ENCODE peak calls at places on chromosomes 13 and 19, in four cellular contexts. One of them, this sample, is unnamed.

GRCh38 chr19:41575998-41576397 is at the start of gene CEACAM21:
- DNase-seq in mesendoderm: no peak
- DNase-seq in H9: no peak
- DNase-seq in H1: no peak
- DNase-seq in this sample: no peak

GRCh38 chr19:29666634-29667389 is 1.6 kb downstream of the PLEKHF1 start:
- DNase-seq in mesendoderm: peak
- DNase-seq in H9: peak
- DNase-seq in H1: no peak
- DNase-seq in this sample: peak

GRCh38 chr19:47445527-47445926 is 26.2 kb downstream of the SLC8A2 start:
- DNase-seq in mesendoderm: no peak
- DNase-seq in H9: no peak
- DNase-seq in H1: no peak
- DNase-seq in this sample: no peak

GRCh38 chr13:104206450-104207044 is 1140.3 kb upstream of the SLC10A2 start:
- DNase-seq in mesendoderm: no peak
- DNase-seq in H9: no peak
- DNase-seq in H1: no peak
- DNase-seq in this sample: no peak

GRCh38 chr19:40815223-40815622 is 16.2 kb downstream of the EGLN2 start:
- DNase-seq in mesendoderm: no peak
- DNase-seq in H9: no peak
- DNase-seq in H1: no peak
- DNase-seq in this sample: no peak

GRCh38 chr13:32278456-32278855 is 36.7 kb downstream of the ZAR1L start:
- DNase-seq in mesendoderm: peak
- DNase-seq in H9: no peak
- DNase-seq in H1: no peak
- DNase-seq in this sample: peak

GRCh38 chr13:75362026-75362425 is 119.9 kb downstream of the TBC1D4 start:
- DNase-seq in mesendoderm: no peak
- DNase-seq in H9: no peak
- DNase-seq in H1: no peak
- DNase-seq in this sample: no peak

GRCh38 chr19:40331052-40331451 is 17.1 kb downstream of the C19orf47 start:
- DNase-seq in mesendoderm: no peak
- DNase-seq in H9: no peak
- DNase-seq in H1: no peak
- DNase-seq in this sample: no peak

GRCh38 chr13:90545070-90545840 is 802.2 kb upstream of the MIR17HG start:
- DNase-seq in mesendoderm: no peak
- DNase-seq in H9: no peak
- DNase-seq in H1: no peak
- DNase-seq in this sample: no peak

GRCh38 chr19:18059902-18060301 is 26.8 kb downstream of the IL12RB1 start:
- DNase-seq in mesendoderm: no peak
- DNase-seq in H9: no peak
- DNase-seq in H1: no peak
- DNase-seq in this sample: no peak

GRCh38 chr19:30666301-30666803 is 294.2 kb downstream of the ZNF536 start:
- DNase-seq in mesendoderm: peak
- DNase-seq in H9: peak
- DNase-seq in H1: no peak
- DNase-seq in this sample: peak

GRCh38 chr13:76992548-76993001 is 694 bp downstream of the CLN5 start:
- DNase-seq in mesendoderm: peak
- DNase-seq in H9: no peak
- DNase-seq in H1: no peak
- DNase-seq in this sample: peak

GRCh38 chr19:38151242-38151641 is 72.8 kb downstream of the DPF1 start:
- DNase-seq in mesendoderm: no peak
- DNase-seq in H9: no peak
- DNase-seq in H1: no peak
- DNase-seq in this sample: no peak

GRCh38 chr19:13133241-13133870 is 15.3 kb downstream of the NACC1 start:
- DNase-seq in mesendoderm: no peak
- DNase-seq in H9: no peak
- DNase-seq in H1: no peak
- DNase-seq in this sample: no peak

GRCh38 chr13:24893863-24894262 is 129.9 kb downstream of the RNF17 start:
- DNase-seq in mesendoderm: no peak
- DNase-seq in H9: no peak
- DNase-seq in H1: no peak
- DNase-seq in this sample: no peak

GRCh38 chr13:39040206-39040605 is 1.9 kb downstream of the NHLRC3 start:
- DNase-seq in mesendoderm: no peak
- DNase-seq in H9: no peak
- DNase-seq in H1: no peak
- DNase-seq in this sample: no peak

GRCh38 chr13:30216111-30216510 is 91.2 kb downstream of the KATNAL1 start:
- DNase-seq in mesendoderm: peak
- DNase-seq in H9: no peak
- DNase-seq in H1: no peak
- DNase-seq in this sample: no peak

GRCh38 chr13:27189192-27189591 is 17.6 kb upstream of the USP12 start:
- DNase-seq in mesendoderm: no peak
- DNase-seq in H9: no peak
- DNase-seq in H1: no peak
- DNase-seq in this sample: no peak
- H4K5ac ChIP-seq in mesendoderm: no peak
- H4K5ac ChIP-seq in H9: no peak
- H4K5ac ChIP-seq in H1: no peak
- H4K5ac ChIP-seq in this sample: no peak

GRCh38 chr19:14342809-14343208 is 38.4 kb upstream of the ADGRE5 start:
- DNase-seq in mesendoderm: no peak
- DNase-seq in H9: peak
- DNase-seq in H1: no peak
- DNase-seq in this sample: no peak

GRCh38 chr19:14345364-14345763 is 35.9 kb upstream of the ADGRE5 start:
- DNase-seq in mesendoderm: no peak
- DNase-seq in H9: no peak
- DNase-seq in H1: no peak
- DNase-seq in this sample: no peak

GRCh38 chr19:14346279-14346678 is 35.0 kb upstream of the ADGRE5 start:
- DNase-seq in mesendoderm: no peak
- DNase-seq in H9: no peak
- DNase-seq in H1: no peak
- DNase-seq in this sample: no peak

GRCh38 chr19:14339741-14340140 is 41.5 kb upstream of the ADGRE5 start:
- DNase-seq in mesendoderm: no peak
- DNase-seq in H9: no peak
- DNase-seq in H1: no peak
- DNase-seq in this sample: no peak

DNA sequence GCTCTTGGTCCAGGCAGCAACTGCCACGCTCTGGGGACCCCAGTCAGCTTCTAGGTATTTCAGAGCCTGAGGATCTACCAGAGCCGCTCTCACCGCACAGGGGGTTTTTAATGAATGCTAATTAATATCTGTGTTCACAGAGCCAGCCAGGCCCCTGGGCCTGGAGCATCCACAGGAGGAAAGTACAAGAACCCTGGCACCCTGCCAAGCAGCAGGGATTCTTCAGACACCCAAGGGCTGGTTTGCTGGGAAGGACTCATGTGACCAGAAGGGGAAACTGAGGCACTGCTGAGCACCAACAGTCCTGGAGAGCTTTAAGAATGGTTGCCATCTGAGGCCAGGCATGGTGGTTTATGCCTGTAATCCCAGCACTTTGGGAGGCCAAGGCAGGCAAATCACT is 38.0 kb upstream of the ADGRE5 start:
- DNase-seq in mesendoderm: no peak
- DNase-seq in H9: no peak
- DNase-seq in H1: no peak
- DNase-seq in this sample: no peak
- H4K5ac ChIP-seq in mesendoderm: no peak
- H4K5ac ChIP-seq in H9: no peak
- H4K5ac ChIP-seq in H1: no peak
- H4K5ac ChIP-seq in this sample: no peak

GRCh38 chr13:98108330-98108729 is 34.6 kb upstream of the FARP1 start:
- DNase-seq in mesendoderm: no peak
- DNase-seq in H9: no peak
- DNase-seq in H1: no peak
- DNase-seq in this sample: peak
- H4K5ac ChIP-seq in mesendoderm: no peak
- H4K5ac ChIP-seq in H9: no peak
- H4K5ac ChIP-seq in H1: no peak
- H4K5ac ChIP-seq in this sample: no peak

GRCh38 chr19:46147791-46148288 is at the start of gene IGFL2:
- DNase-seq in mesendoderm: no peak
- DNase-seq in H9: no peak
- DNase-seq in H1: no peak
- DNase-seq in this sample: no peak
- H4K5ac ChIP-seq in mesendoderm: no peak
- H4K5ac ChIP-seq in H9: no peak
- H4K5ac ChIP-seq in H1: no peak
- H4K5ac ChIP-seq in this sample: no peak

GRCh38 chr13:48633695-48634094 is 20.0 kb upstream of the CYSLTR2 start:
- DNase-seq in mesendoderm: no peak
- DNase-seq in H9: no peak
- DNase-seq in H1: no peak
- DNase-seq in this sample: no peak

GRCh38 chr13:48635478-48635877 is 18.3 kb upstream of the CYSLTR2 start:
- DNase-seq in mesendoderm: no peak
- DNase-seq in H9: no peak
- DNase-seq in H1: no peak
- DNase-seq in this sample: no peak

GRCh38 chr13:48637601-48638000 is 16.1 kb upstream of the CYSLTR2 start:
- DNase-seq in mesendoderm: no peak
- DNase-seq in H9: no peak
- DNase-seq in H1: no peak
- DNase-seq in this sample: no peak

GRCh38 chr13:48636550-48636949 is 17.2 kb upstream of the CYSLTR2 start:
- DNase-seq in mesendoderm: no peak
- DNase-seq in H9: no peak
- DNase-seq in H1: no peak
- DNase-seq in this sample: peak

GRCh38 chr13:48634631-48635030 is 19.1 kb upstream of the CYSLTR2 start:
- DNase-seq in mesendoderm: no peak
- DNase-seq in H9: no peak
- DNase-seq in H1: no peak
- DNase-seq in this sample: no peak
- H4K5ac ChIP-seq in mesendoderm: no peak
- H4K5ac ChIP-seq in H9: no peak
- H4K5ac ChIP-seq in H1: no peak
- H4K5ac ChIP-seq in this sample: no peak

GRCh38 chr19:1749373-1750342 is 3.6 kb upstream of the ONECUT3 start:
- DNase-seq in mesendoderm: no peak
- DNase-seq in H9: no peak
- DNase-seq in H1: no peak
- DNase-seq in this sample: no peak

GRCh38 chr19:1748703-1749341 is 4.5 kb upstream of the ONECUT3 start:
- DNase-seq in mesendoderm: no peak
- DNase-seq in H9: no peak
- DNase-seq in H1: no peak
- DNase-seq in this sample: no peak

GRCh38 chr19:1746401-1747284 is 6.7 kb upstream of the ONECUT3 start:
- DNase-seq in mesendoderm: peak
- DNase-seq in H9: no peak
- DNase-seq in H1: peak
- DNase-seq in this sample: peak

GRCh38 chr19:1747285-1748114 is 5.8 kb upstream of the ONECUT3 start:
- DNase-seq in mesendoderm: peak
- DNase-seq in H9: peak
- DNase-seq in H1: peak
- DNase-seq in this sample: peak

DNA sequence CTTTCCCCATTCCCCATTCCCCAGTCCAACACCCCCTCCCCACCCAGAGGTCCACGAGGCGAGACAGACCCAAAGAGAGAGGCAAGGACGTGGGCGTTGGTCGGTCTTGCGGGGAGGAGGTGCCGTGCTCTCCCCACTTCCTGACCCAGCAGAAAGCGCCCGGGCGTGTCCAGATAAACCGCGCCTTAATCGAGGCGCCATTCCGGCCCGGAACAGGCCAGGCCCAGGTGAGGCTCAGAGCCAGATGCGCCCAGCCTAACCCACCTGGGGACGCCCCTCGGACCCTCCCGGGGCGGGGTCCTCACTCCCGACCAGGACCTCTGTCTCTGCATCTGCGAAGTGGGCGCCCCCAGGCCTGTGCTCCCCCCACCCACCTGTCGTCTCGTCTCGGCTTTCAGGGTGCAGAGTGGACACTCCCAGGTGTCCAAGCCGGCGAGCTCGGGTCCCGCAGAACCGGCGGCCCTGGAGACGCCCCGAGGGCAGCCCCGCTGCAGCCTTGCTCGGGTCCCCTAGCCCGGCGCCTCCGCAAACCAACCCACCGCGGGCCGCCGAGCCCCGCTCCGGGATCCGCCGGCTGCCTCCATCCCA is 5.1 kb upstream of the ONECUT3 start:
- DNase-seq in mesendoderm: no peak
- DNase-seq in H9: no peak
- DNase-seq in H1: no peak
- DNase-seq in this sample: no peak
- H4K5ac ChIP-seq in mesendoderm: no peak
- H4K5ac ChIP-seq in H9: no peak
- H4K5ac ChIP-seq in H1: no peak
- H4K5ac ChIP-seq in this sample: no peak

DNA sequence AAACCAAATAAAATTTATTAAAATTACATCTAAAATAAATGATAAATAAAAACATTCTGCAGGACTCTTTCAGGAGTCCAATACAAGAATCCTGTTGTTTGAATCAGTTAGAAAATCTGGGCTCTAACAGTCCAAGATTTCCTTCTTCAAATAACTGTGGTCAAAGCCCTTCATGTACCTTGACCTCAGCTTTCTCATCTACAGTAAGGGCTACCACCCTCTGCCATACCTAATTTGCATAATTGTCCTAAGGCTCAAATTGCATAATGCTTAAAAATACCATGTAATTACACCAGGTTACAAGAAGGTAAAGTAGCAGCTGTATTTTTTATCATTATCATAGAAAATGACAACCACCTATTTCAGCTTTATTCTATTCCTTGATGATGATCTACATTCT is 54.3 kb downstream of the XPO4 start:
- DNase-seq in mesendoderm: peak
- DNase-seq in H9: no peak
- DNase-seq in H1: no peak
- DNase-seq in this sample: no peak
- H4K5ac ChIP-seq in mesendoderm: no peak
- H4K5ac ChIP-seq in H9: no peak
- H4K5ac ChIP-seq in H1: no peak
- H4K5ac ChIP-seq in this sample: no peak